ENCODE peak calls at places on chromosomes 1 and 21, in ten cellular contexts. B, V, R, D, L, O, T, I, W and S are unnamed samples.

GRCh38 chr1:15836772-15837669 is 10.5 kb upstream of the SPEN start:
- DNase-seq in O (no peak), B (no peak), D (no peak), W (peak; percentile 71), I (no peak), T (peak; percentile 52), R (peak; percentile 34), L (no peak), V (no peak), S (no peak)

GRCh38 chr1:157307491-157307890 is 169.3 kb upstream of the ETV3 start:
- DNase-seq in I (no peak), V (no peak), O (no peak), L (no peak), B (no peak), D (no peak), T (no peak), R (no peak), W (no peak), S (no peak)

GRCh38 chr1:64000021-64000420 is 203.4 kb upstream of the UBE2U start:
- DNase-seq in B (peak; percentile 67), R (no peak), D (peak; percentile 46), O (no peak), V (no peak), T (no peak), W (no peak), L (peak; percentile 48), I (peak; percentile 77), S (peak; percentile 36)

GRCh38 chr1:100881687-100882086 is 13.0 kb downstream of the EXTL2 start:
- DNase-seq in W (no peak), B (no peak), T (no peak), R (no peak), O (no peak), L (no peak), V (no peak), I (no peak), D (no peak), S (no peak)

GRCh38 chr1:155062151-155062686 is 1.3 kb upstream of the EFNA4 start:
- DNase-seq in O (no peak), T (no peak), I (no peak), L (no peak), R (no peak), W (no peak), D (no peak), B (no peak), V (no peak), S (no peak)

GRCh38 chr1:109838838-109839240 is 71.8 kb upstream of the CSF1 start:
- DNase-seq in R (peak; percentile 53), B (peak; percentile 39), O (no peak), T (no peak), L (peak; percentile 56), W (peak; percentile 76), V (no peak), D (peak; percentile 70), I (peak; percentile 69), S (peak; percentile 25)

GRCh38 chr21:46325073-46325912 is 1.3 kb downstream of the PCNT start:
- DNase-seq in I (peak; percentile 54), B (peak; percentile 39), O (peak; percentile 65), V (no peak), T (peak; percentile 48), W (peak; percentile 75), R (peak; percentile 28), D (peak; percentile 52), L (peak; percentile 51), S (no peak)

GRCh38 chr1:150507912-150508864 is at the start of gene ECM1:
- DNase-seq in W (peak; percentile 87), V (peak; percentile 63), I (peak; percentile 83), D (peak; percentile 82), B (peak; percentile 82), L (peak; percentile 73), R (peak; percentile 68), T (no peak), O (peak; percentile 59), S (peak; percentile 67)

GRCh38 chr1:177705839-177706238 is 264.0 kb downstream of the SEC16B start:
- DNase-seq in R (no peak), I (no peak), W (no peak), L (no peak), T (no peak), D (no peak), B (no peak), O (no peak), V (no peak), S (no peak)

GRCh38 chr1:219330669-219331068 is 157.0 kb downstream of the LYPLAL1 start:
- DNase-seq in O (no peak), L (no peak), D (no peak), V (no peak), R (no peak), B (no peak), I (no peak), W (no peak), T (no peak), S (no peak)

GRCh38 chr21:46122241-46122671 is 24.3 kb downstream of the COL6A2 start:
- DNase-seq in L (peak; percentile 77), V (no peak), I (peak; percentile 95), O (peak; percentile 18), W (peak; percentile 57), B (peak; percentile 75), R (peak; percentile 11), D (peak; percentile 95), T (peak; percentile 9), S (no peak)

DNA sequence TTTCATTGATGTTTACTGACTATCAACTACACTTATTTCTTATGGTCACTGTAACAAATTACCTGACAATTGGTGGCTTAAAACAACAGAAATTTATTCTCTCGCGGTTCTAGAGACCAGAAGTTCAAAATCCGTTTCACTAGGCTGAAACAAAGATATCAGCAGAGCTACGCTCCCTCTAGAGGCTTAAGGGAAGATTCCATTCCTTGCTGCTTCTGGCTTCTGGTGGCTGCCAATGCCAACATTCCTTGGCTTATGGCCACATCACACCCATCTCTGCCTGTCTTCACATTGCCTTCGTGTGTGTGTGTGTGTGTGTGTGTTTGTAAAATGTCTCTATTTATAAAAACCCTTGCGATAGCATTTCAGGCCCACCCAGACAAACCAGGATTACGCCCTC is 66.4 kb downstream of the LMX1A start:
- DNase-seq in T (no peak), D (peak; percentile 2), V (no peak), L (no peak), O (no peak), W (no peak), I (peak; percentile 2), R (no peak), B (peak; percentile 1), S (peak; percentile 12)
- TF ChIP-seq CTCF in T (no peak), D (no peak), V (no peak), L (no peak), O (peak; percentile 6), W (no peak), I (no peak), R (no peak), B (no peak), S (no peak)

DNA sequence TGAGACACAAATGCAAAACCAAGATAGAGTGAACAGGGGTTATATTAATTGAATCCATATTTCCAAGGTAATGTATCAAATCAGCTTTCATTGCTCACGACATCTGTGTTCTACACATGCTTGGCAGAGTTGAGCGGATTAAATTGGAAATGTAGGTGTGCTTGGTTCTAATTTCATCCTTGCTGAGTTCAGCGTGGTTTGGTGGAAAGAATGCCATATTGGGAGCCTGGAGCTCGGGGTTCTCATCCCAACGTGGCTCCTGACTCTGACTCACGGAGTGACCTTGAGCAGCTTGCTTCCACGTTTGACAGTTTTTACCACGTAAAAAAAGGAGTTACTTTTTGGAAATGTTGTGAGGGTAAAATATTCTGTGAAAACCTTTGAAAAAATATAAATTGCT is 92.0 kb downstream of the MTR start:
- DNase-seq in B (no peak), R (no peak), V (no peak), I (no peak), D (no peak), O (no peak), W (no peak), T (no peak), L (no peak), S (no peak)
- H3K4me3 ChIP-seq in B (no peak overlapping the region), R (no peak overlapping the region), V (no peak overlapping the region), I (no peak overlapping the region), D (no peak overlapping the region), O (no peak overlapping the region), W (no peak overlapping the region), T (no peak overlapping the region), L (no peak overlapping the region), S (no peak overlapping the region)

DNA sequence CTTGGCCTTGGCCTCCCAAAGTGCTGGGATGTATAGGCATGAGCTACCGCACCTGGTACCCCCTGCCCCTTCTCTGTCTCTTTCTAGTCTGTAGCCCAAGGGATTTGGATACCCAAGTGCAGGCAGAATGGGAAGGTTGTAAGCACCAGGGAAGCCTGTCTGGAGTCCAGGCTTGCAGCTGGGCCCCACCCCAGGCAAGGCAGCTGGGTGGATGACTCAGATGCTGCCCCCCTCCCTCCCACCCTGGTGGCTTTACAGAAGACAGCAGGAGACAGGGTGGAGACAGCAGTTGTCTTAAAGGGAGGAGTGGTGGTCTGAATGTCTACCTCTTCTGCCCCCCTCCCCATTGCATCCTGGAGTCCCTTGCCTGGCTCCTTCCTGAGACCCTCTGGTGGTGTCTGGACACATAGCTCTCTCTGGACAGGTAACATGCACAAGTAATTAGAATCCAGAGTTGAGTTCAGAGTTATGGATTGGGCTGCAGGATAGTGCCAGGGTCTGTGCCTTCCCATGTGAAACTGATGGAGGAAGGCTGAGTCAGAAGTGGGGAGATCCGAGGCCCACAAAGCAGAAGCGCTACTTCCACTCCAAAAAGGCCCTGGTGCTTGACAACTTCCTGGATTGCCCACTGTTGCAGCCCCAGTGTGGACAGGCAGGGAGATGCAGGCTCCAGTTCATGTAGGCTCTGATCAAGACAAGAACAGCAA is 5.1 kb downstream of the LMNA start:
- DNase-seq in V (no peak), W (peak; percentile 86), T (no peak), D (peak; percentile 74), L (peak; percentile 84), B (peak; percentile 70), I (peak; percentile 78), O (no peak), R (peak; percentile 63), S (no peak)
- TF ChIP-seq CTCF in V (peak; percentile 17), W (no peak), T (no peak), D (no peak), L (no peak), B (no peak), I (peak; percentile 5), O (no peak), R (no peak), S (no peak)

GRCh38 chr21:33302796-33303195 is 22.0 kb upstream of the IFNAR1 start:
- DNase-seq in I (no peak), B (no peak), T (no peak), V (no peak), O (no peak), W (no peak), D (no peak), R (no peak), L (no peak), S (no peak)

GRCh38 chr21:33299181-33299752 is 25.5 kb upstream of the IFNAR1 start:
- DNase-seq in D (peak; percentile 24), I (no peak), R (no peak), O (no peak), V (no peak), L (no peak), B (no peak), W (no peak), T (no peak), S (no peak)

GRCh38 chr21:33301632-33302002 is 23.2 kb upstream of the IFNAR1 start:
- DNase-seq in V (no peak), D (no peak), L (no peak), R (no peak), B (no peak), T (no peak), I (no peak), W (no peak), O (no peak), S (no peak)

GRCh38 chr21:33300701-33301631 is 23.8 kb upstream of the IFNAR1 start:
- DNase-seq in T (peak; percentile 44), B (no peak), O (no peak), L (no peak), W (no peak), D (peak; percentile 19), I (no peak), V (no peak), R (no peak), S (no peak)

GRCh38 chr21:33302055-33302454 is 22.7 kb upstream of the IFNAR1 start:
- DNase-seq in W (no peak), I (no peak), T (no peak), O (no peak), R (no peak), L (no peak), B (no peak), V (no peak), D (no peak), S (no peak)
- H3K4me3 ChIP-seq in W (no peak overlapping the region), I (no peak overlapping the region), T (no peak overlapping the region), O (no peak overlapping the region), R (no peak overlapping the region), L (no peak overlapping the region), B (no peak overlapping the region), V (no peak overlapping the region), D (no peak overlapping the region), S (no peak overlapping the region)